ENCODE peak calls at places on chromosome 9, in nine cellular contexts. U, Q, H, P, K, R, S, T and M are unnamed samples.

GRCh38 chr9:114662081-114662989 is 4.7 kb upstream of the TEX53 start:
- DNase-seq in U (peak), Q (no peak), H (no peak), P (no peak), K (peak), R (peak), S (peak), T (no peak), M (peak)

GRCh38 chr9:122446819-122447484 is 30.8 kb downstream of the OR1J1 start:
- DNase-seq in U (no peak), Q (no peak), H (no peak), P (no peak), K (no peak), R (no peak), S (no peak), T (no peak), M (no peak)

GRCh38 chr9:131276107-131276888 is at the start of gene FAM78A:
- DNase-seq in U (peak), Q (no peak), H (no peak), P (peak), K (no peak), R (no peak), S (no peak), T (peak), M (peak)

GRCh38 chr9:79143211-79143610 is 428.6 kb upstream of the TLE4 start:
- DNase-seq in U (no peak), Q (no peak), H (no peak), P (no peak), K (no peak), R (no peak), S (no peak), T (no peak), M (no peak)

GRCh38 chr9:136700959-136701664 is 11.3 kb upstream of the DIPK1B start:
- DNase-seq in U (peak), Q (no peak), H (no peak), P (peak), K (no peak), R (no peak), S (no peak), T (peak), M (no peak)

GRCh38 chr9:135267410-135267809 is 179.9 kb downstream of the OLFM1 start:
- DNase-seq in U (no peak), Q (no peak), H (no peak), P (no peak), K (no peak), R (no peak), S (no peak), T (no peak), M (no peak)

GRCh38 chr9:34510506-34511159 is 12.2 kb downstream of the ENHO start:
- DNase-seq in U (no peak), Q (no peak), H (no peak), P (no peak), K (no peak), R (no peak), S (peak), T (no peak), M (peak)

GRCh38 chr9:126471084-126471611 is 142.6 kb upstream of the LMX1B start:
- DNase-seq in U (peak), Q (peak), H (no peak), P (peak), K (no peak), R (peak), S (no peak), T (peak), M (no peak)

GRCh38 chr9:122221223-122221811 is 7.4 kb downstream of the LHX6 start:
- DNase-seq in U (no peak), Q (no peak), H (no peak), P (no peak), K (no peak), R (no peak), S (peak), T (no peak), M (peak)

GRCh38 chr9:76374702-76375543 is 19.3 kb downstream of the RFK start:
- DNase-seq in U (peak), Q (peak), H (no peak), P (no peak), K (no peak), R (peak), S (no peak), T (peak), M (peak)

GRCh38 chr9:110016340-110016739 is 191.6 kb downstream of the C9orf152 start:
- DNase-seq in U (no peak), Q (peak), H (no peak), P (no peak), K (no peak), R (no peak), S (no peak), T (no peak), M (no peak)